ENCODE peak calls at places on chromosomes 11 and 22, in five cellular contexts. U is effector CD4-positive, alpha-beta T cell; Q is GM18507; X is MM.1S; Y is CD4-positive, alpha-beta T cell. S is an unnamed sample.

GRCh38 chr11:63212742-63213141 is 30.7 kb downstream of the SLC22A25 start:
- DNase-seq in U (no peak), Q (no peak), X (peak; percentile 49), Y (no peak), S (no peak)

GRCh38 chr22:24417200-24417599 is 10.2 kb upstream of the ADORA2A start:
- DNase-seq in U (no peak), Q (no peak), X (no peak), Y (no peak), S (no peak)

GRCh38 chr22:39634530-39635399 is 64.2 kb downstream of the CACNA1I start:
- DNase-seq in U (no peak), Q (no peak), X (no peak), Y (no peak), S (peak; percentile 28)

GRCh38 chr11:82003671-82004148 is 730.0 kb downstream of the FAM181B start:
- DNase-seq in U (no peak), Q (no peak), X (no peak), Y (no peak), S (peak; percentile 4)

GRCh38 chr11:131652231-131652630 is 281.8 kb downstream of the NTM start:
- DNase-seq in U (no peak), Q (no peak), X (no peak), Y (no peak), S (no peak)

GRCh38 chr11:104127828-104128227 is 36.1 kb downstream of the PDGFD start:
- DNase-seq in U (no peak), Q (no peak), X (no peak), Y (no peak), S (no peak)

GRCh38 chr11:117989351-117990102 is 3.3 kb downstream of the IL10RA start:
- DNase-seq in U (no peak), Q (no peak), X (no peak), Y (no peak), S (no peak)

GRCh38 chr11:129881570-129882170 is 13.7 kb downstream of the NFRKB start:
- DNase-seq in U (no peak), Q (peak; percentile 14), X (peak; percentile 15), Y (peak; percentile 44), S (no peak)

GRCh38 chr11:7892751-7893356 is 38.2 kb downstream of the OR10A6 start:
- DNase-seq in U (no peak), Q (no peak), X (peak; percentile 63), Y (no peak), S (peak; percentile 29)

GRCh38 chr22:19820880-19821522 is 33.7 kb downstream of the GNB1L start:
- DNase-seq in U (no peak), Q (no peak), X (no peak), Y (no peak), S (no peak)

GRCh38 chr11:65468874-65469333 is 29.9 kb upstream of the MALAT1 start:
- DNase-seq in U (peak; percentile 45), Q (no peak), X (peak; percentile 84), Y (peak; percentile 53), S (no peak)

GRCh38 chr11:104260456-104260855 is 96.5 kb upstream of the PDGFD start:
- DNase-seq in U (no peak), Q (no peak), X (no peak), Y (no peak), S (no peak)

GRCh38 chr11:2702771-2703486 is 3.1 kb upstream of the KCNQ1OT1 start:
- DNase-seq in U (no peak), Q (no peak), X (no peak), Y (no peak), S (no peak)

GRCh38 chr11:105937331-105937730 is 84.7 kb downstream of the MSANTD4 start:
- DNase-seq in U (no peak), Q (no peak), X (no peak), Y (no peak), S (no peak)

GRCh38 chr11:115134886-115135285 is 369.3 kb downstream of the CADM1 start:
- DNase-seq in U (no peak), Q (no peak), X (no peak), Y (no peak), S (no peak)

GRCh38 chr11:64357904-64358535 is 942 bp upstream of the RPS6KA4 start:
- DNase-seq in U (no peak), Q (no peak), X (no peak), Y (peak; percentile 61), S (no peak)

GRCh38 chr11:128323381-128323780 is 264.0 kb downstream of the ETS1 start:
- DNase-seq in U (no peak), Q (no peak), X (peak; percentile 31), Y (no peak), S (no peak)

GRCh38 chr11:79352304-79352703 is 88.5 kb downstream of the TENM4 start:
- DNase-seq in U (no peak), Q (no peak), X (no peak), Y (no peak), S (no peak)

GRCh38 chr22:40377931-40378330 is 7.5 kb downstream of the SGSM3 start:
- DNase-seq in U (no peak), Q (no peak), X (no peak), Y (no peak), S (no peak)

GRCh38 chr11:120027546-120028180 is 110.2 kb downstream of the TRIM29 start:
- DNase-seq in U (no peak), Q (no peak), X (no peak), Y (no peak), S (no peak)

GRCh38 chr11:11959601-11960000 is 48.8 kb downstream of the DKK3 start:
- DNase-seq in U (no peak), Q (no peak), X (no peak), Y (no peak), S (no peak)

GRCh38 chr22:39559456-39560105 is 11.0 kb upstream of the CACNA1I start:
- DNase-seq in U (no peak), Q (no peak), X (no peak), Y (no peak), S (no peak)

S was measured in AG09319.